ENCODE peak calls at places on chromosomes 4 and X, in four cellular contexts. S, D, I and Z are unnamed samples. For H3K4me1 and H3K36me3, the result is how much of the 10 kb centered on the place peaks cover.

GRCh38 chr4:158356331-158356730 is 146.0 kb downstream of the TMEM144 start:
- DNase-seq in D (no peak), I (no peak), S (no peak), Z (no peak)

GRCh38 chr4:42399393-42399792 is 2.1 kb downstream of the SHISA3 start:
- DNase-seq in S (no peak), D (no peak), I (peak), Z (no peak)

GRCh38 chr4:183628189-183628588 is 30.8 kb downstream of the RWDD4 start:
- DNase-seq in D (no peak), I (no peak), S (no peak), Z (no peak)

GRCh38 chr4:155187989-155188388 is 20.4 kb upstream of the NPY2R start:
- DNase-seq in D (no peak), I (no peak), S (no peak), Z (no peak)

GRCh38 chrX:1582686-1583437 is 8.5 kb upstream of the AKAP17A start:
- DNase-seq in I (no peak), D (no peak), S (no peak), Z (no peak)

GRCh38 chr4:66016240-66016639 is 346.0 kb upstream of the EPHA5 start:
- DNase-seq in S (no peak), D (no peak), I (no peak), Z (no peak)

GRCh38 chr4:83561381-83561780 is 25.5 kb downstream of the GPAT3 start:
- DNase-seq in I (no peak), S (no peak), D (peak), Z (no peak)

GRCh38 chr4:71093745-71094144 is 100.3 kb downstream of the DCK start:
- DNase-seq in S (no peak), D (no peak), I (no peak), Z (no peak)

GRCh38 chr4:10092481-10093272 is 23.9 kb downstream of the WDR1 start:
- DNase-seq in S (no peak), I (peak), D (no peak), Z (no peak)

GRCh38 chr4:137420901-137421384 is 111.4 kb downstream of the PCDH18 start:
- DNase-seq in D (no peak), S (no peak), I (no peak), Z (no peak)

GRCh38 chr4:74375824-74376426 is 11.0 kb downstream of the EREG start:
- DNase-seq in S (no peak), D (peak), I (no peak), Z (no peak)

GRCh38 chr4:6632125-6632524 is 8.4 kb upstream of the MRFAP1 start:
- DNase-seq in I (no peak), S (no peak), D (no peak), Z (peak)

GRCh38 chrX:29237972-29238371 is 650.7 kb downstream of the IL1RAPL1 start:
- DNase-seq in S (no peak), D (no peak), I (no peak), Z (no peak)

GRCh38 chrX:40550069-40550468 is 30.7 kb upstream of the ATP6AP2 start:
- DNase-seq in I (no peak), S (no peak), D (no peak), Z (no peak)

GRCh38 chr4:37953620-37954325 is 6.4 kb upstream of the PTTG2 start:
- DNase-seq in D (no peak), I (no peak), S (no peak), Z (no peak)

GRCh38 chrX:66872771-66873170 is 233.9 kb upstream of the EDA2R start:
- DNase-seq in I (no peak), S (no peak), D (no peak), Z (no peak)

GRCh38 chr4:159384619-159385018 is 281.7 kb downstream of the RAPGEF2 start:
- DNase-seq in I (no peak), D (no peak), S (no peak), Z (no peak)

GRCh38 chr4:149371021-149371420 is 444.6 kb downstream of the IQCM start:
- DNase-seq in I (peak), D (peak), S (no peak), Z (no peak)

DNA sequence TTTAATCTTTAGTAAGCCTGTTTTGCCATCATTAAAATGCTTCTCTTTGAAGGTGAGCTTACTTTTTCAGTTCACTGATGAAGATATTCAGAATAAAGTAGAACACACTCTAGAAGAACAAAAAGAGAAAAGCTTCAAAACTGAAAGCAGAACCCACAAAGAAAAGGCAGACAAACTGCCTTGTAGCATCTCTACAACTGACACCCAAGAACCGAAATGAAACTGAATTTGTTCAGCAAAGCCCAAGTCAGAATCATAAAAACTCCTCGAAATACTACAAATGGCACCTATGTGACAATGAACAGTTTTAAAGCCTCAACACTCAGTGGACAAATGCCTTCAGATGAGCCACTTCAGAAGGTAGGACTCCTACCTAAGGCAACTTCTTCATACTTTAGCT is 83.6 kb downstream of the MAML3 start:
- DNase-seq in S (no peak), I (no peak), D (no peak), Z (no peak)
- H3K4me1 ChIP-seq in S (under half), I (under half), D (under half), Z (under half)

DNA sequence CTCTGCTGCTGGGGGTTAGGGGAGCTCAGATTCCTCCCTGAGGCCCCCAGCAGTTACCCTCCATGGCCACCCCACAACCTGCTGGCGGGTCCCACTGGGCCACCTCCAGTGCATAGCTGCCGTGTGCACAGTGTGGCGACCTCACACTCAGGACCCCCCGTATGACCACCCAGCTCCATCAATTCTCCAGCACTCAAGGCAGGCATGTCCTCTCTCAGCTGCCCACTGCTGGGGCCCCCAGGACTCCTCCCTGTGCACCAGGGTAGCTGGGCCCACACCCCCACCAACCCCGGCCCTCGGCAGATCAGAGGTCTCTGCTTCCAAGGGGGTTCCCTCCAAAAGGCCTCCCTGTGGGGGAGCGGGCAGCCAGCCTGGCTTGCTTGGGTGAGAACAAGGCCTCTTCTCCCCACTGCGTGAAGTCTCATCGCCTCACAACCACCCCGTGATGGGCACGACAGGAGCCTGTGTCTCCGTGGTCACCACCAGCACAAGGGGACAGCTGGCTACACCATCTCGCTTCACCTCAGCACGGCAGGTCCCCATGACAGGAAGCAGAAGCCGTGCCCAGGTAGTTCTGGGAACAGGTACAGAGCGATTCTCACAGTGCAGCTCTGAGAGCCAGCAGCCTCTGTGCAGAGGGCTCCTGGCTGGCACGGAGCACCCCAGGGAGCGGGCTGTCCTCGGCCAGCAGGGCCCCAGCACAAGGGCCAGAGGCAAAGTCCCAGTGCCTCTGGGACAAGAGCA is 4.6 kb upstream of the HAUS3 start:
- DNase-seq in S (no peak), I (no peak), D (no peak), Z (no peak)
- H3K27ac ChIP-seq in S (peak), I (no peak), D (no peak), Z (no peak)

GRCh38 chr4:121668368-121669162 is 28.2 kb downstream of the ANXA5 start:
- DNase-seq in I (no peak), D (no peak), S (no peak), Z (no peak)
- H3K36me3 ChIP-seq in I (under half), D (under half), S (half or more), Z (half or more)

DNA sequence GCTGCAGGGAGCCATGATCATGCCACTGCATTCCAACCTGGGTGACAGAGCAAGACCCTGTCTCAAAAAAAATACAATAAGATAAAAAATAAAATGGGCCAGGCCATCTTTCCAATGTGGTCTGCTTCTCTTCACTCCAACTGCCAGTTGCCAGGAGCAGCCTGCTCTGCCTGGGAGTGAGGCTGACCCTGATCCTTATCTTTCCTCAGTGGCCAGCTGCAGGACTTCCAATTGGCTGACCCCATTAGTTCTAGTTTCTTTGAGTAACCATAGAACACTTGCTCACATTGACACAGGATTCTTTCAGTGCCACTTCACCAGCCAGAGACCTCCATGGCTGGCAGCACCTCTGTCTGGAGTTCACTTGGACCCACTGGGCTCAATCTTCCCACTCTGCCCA is 258.6 kb downstream of the MID1IP1 start:
- DNase-seq in D (no peak), S (no peak), I (no peak), Z (no peak)
- H3K4me1 ChIP-seq in D (under half), S (under half), I (under half), Z (under half)

GRCh38 chr4:176321589-176321988 is 1.8 kb downstream of the SPCS3 start:
- DNase-seq in I (no peak), D (no peak), S (no peak), Z (no peak)
- H3K27ac ChIP-seq in I (no peak), D (peak), S (peak), Z (no peak)

GRCh38 chr4:95500361-95500760 is 48.4 kb downstream of the UNC5C start:
- DNase-seq in S (no peak), D (no peak), I (no peak), Z (no peak)
- H3K36me3 ChIP-seq in S (under half), D (under half), I (under half), Z (under half)

DNA sequence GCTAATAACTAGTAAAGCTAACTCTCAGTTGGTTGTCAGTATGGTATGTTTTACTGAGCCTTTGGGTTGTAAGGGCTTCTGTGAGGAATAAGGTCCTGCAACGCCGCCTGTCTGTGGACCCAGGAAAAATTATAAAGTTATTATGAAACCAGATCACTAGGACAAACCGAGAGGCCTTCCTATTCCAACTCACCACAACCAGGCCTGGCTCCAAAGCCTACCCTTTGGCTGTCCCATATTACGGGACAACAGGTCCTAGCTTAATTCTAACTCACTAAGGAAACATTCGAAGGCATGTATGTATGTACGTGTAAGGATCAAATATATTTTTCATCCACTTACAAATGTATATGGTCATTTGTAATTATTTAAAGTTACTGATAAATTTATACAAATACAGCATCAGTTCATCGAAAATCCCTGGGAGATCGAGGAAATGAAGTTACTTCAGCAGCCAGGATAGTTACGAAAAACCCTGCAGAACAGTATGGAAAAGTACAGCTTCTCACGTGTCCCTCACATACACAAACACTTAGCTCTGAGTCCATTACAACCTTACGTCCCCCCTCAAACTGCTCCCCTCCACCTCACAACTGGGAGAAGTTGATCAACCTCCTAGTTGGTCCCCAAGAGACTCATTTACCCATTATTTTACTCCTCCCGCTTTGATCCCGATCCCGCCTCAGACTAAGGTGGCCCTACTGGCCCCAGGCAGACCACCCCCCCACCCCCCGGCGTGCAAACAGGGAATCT is 1.2 kb downstream of the ANKRD17 start:
- DNase-seq in S (peak), D (peak), I (peak), Z (peak)
- H3K4me1 ChIP-seq in S (under half), D (under half), I (under half), Z (half or more)

GRCh38 chr4:20279381-20279780 is 27.7 kb downstream of the SLIT2 start:
- DNase-seq in D (no peak), S (no peak), I (no peak), Z (no peak)

GRCh38 chr4:20281453-20281852 is 29.7 kb downstream of the SLIT2 start:
- DNase-seq in D (no peak), S (no peak), I (peak), Z (no peak)

GRCh38 chr4:20287246-20287645 is 35.5 kb downstream of the SLIT2 start:
- DNase-seq in I (no peak), D (no peak), S (no peak), Z (no peak)

GRCh38 chr4:20284990-20285389 is 33.3 kb downstream of the SLIT2 start:
- DNase-seq in I (no peak), S (no peak), D (no peak), Z (no peak)

GRCh38 chr4:20283039-20283438 is 31.3 kb downstream of the SLIT2 start:
- DNase-seq in D (no peak), I (peak), S (no peak), Z (no peak)
- H3K27ac ChIP-seq in D (no peak), I (no peak), S (no peak), Z (no peak)